ENCODE peak calls at places on chromosomes 13 and 19, in six cellular contexts. Z is activated CD4-positive, alpha-beta T cell treated with anti-CD3 and anti-CD28 coated beads, Interleukin-2, amount 10 ng/mL, durations not matched to agents 24 days and 14 days; W is MCF 10A; T is T-helper 9 cell; M is left lung; Y is stimulated activated CD4-positive, alpha-beta T cell treated with anti-CD3 and anti-CD28 coated beads, Interleukin-12 subunit alpha, Interleukin-12 subunit beta, amount 100 ng/mL, for 24 hours. A is an unnamed sample.

GRCh38 chr19:38669532-38669931 is 22.1 kb downstream of the ACTN4 start:
- DNase-seq in Z (peak), W (no peak), T (no peak), M (no peak), Y (no peak), A (no peak)

GRCh38 chr13:21526707-21527454 is 67.8 kb upstream of the ZDHHC20 start:
- DNase-seq in Z (no peak), W (no peak), T (no peak), M (no peak), Y (no peak), A (no peak)

GRCh38 chr19:40808497-40808896 is 9.5 kb downstream of the EGLN2 start:
- DNase-seq in Z (no peak), W (no peak), T (no peak), M (no peak), Y (no peak), A (no peak)

GRCh38 chr19:44764975-44765948 is 12.4 kb upstream of the CBLC start:
- DNase-seq in Z (no peak), W (peak), T (no peak), M (peak), Y (no peak), A (no peak)

GRCh38 chr13:34507630-34508029 is 434.4 kb upstream of the NBEA start:
- DNase-seq in Z (no peak), W (no peak), T (no peak), M (no peak), Y (no peak), A (peak)

GRCh38 chr19:29771708-29772415 is 39.9 kb upstream of the CCNE1 start:
- DNase-seq in Z (peak), W (peak), T (no peak), M (peak), Y (peak), A (peak)

GRCh38 chr19:495440-496332 is 600 bp upstream of the MADCAM1 start:
- DNase-seq in Z (peak), W (peak), T (peak), M (peak), Y (peak), A (peak)

GRCh38 chr13:48570225-48570828 is 37.4 kb upstream of the RCBTB2 start:
- DNase-seq in Z (peak), W (no peak), T (no peak), M (peak), Y (no peak), A (no peak)

GRCh38 chr19:3671680-3672574 is 28.3 kb downstream of the PIP5K1C start:
- DNase-seq in Z (peak), W (no peak), T (no peak), M (no peak), Y (no peak), A (no peak)

GRCh38 chr13:35526577-35526976 is 50.1 kb upstream of the MAB21L1 start:
- DNase-seq in Z (no peak), W (no peak), T (no peak), M (peak), Y (no peak), A (no peak)

GRCh38 chr13:78657699-78658629 is 991 bp downstream of the OBI1 start:
- DNase-seq in Z (no peak), W (peak), T (no peak), M (no peak), Y (no peak), A (peak)

GRCh38 chr13:19329365-19329764 is 147.7 kb upstream of the TUBA3C start:
- DNase-seq in Z (no peak), W (no peak), T (no peak), M (no peak), Y (no peak), A (no peak)

GRCh38 chr19:10333758-10334339 is 520 bp upstream of the RAVER1 start:
- DNase-seq in Z (no peak), W (peak), T (no peak), M (no peak), Y (no peak), A (no peak)

GRCh38 chr13:70386919-70387318 is 278.7 kb upstream of the KLHL1 start:
- DNase-seq in Z (no peak), W (no peak), T (no peak), M (peak), Y (no peak), A (no peak)

GRCh38 chr13:77048592-77048991 is 21.6 kb upstream of the FBXL3 start:
- DNase-seq in Z (no peak), W (no peak), T (no peak), M (no peak), Y (no peak), A (no peak)